ENCODE peak calls at places on chromosomes 16 and 17, in five cellular contexts. O is psoas muscle, A is SK-N-SH, C is A549, W is IMR-90. Y is an unnamed sample.

GRCh38 chr16:48609453-48610023 is 442 bp downstream of the N4BP1 start:
- DNase-seq in O (peak; percentile 87), A (no peak), C (peak; percentile 47), W (peak; percentile 54), Y (peak; percentile 28)

GRCh38 chr16:58493756-58494431 is 6.0 kb upstream of the NDRG4 start:
- DNase-seq in O (no peak), A (no peak), C (no peak), W (no peak), Y (no peak)

GRCh38 chr16:29784901-29785500 is 5.5 kb upstream of the KIF22 start:
- DNase-seq in O (peak; percentile 88), A (no peak), C (peak; percentile 38), W (peak; percentile 22), Y (no peak)

GRCh38 chr16:80197790-80198201 is 343.0 kb upstream of the DYNLRB2 start:
- DNase-seq in O (no peak), A (no peak), C (peak; percentile 87), W (peak; percentile 93), Y (no peak)

GRCh38 chr17:47941998-47942490 is 673 bp downstream of the PNPO start:
- DNase-seq in O (no peak), A (peak; percentile 48), C (no peak), W (no peak), Y (no peak)

GRCh38 chr16:34802848-34803599 is 1343.6 kb downstream of the TP53TG3F start:
- DNase-seq in O (peak; percentile 26), A (peak; percentile 1), C (no peak), W (no peak), Y (no peak)

GRCh38 chr16:68074850-68075249 is 10.3 kb upstream of the NFATC3 start:
- DNase-seq in O (no peak), A (no peak), C (no peak), W (no peak), Y (no peak)

GRCh38 chr16:2838928-2839327 is 8.8 kb downstream of the ZG16B start:
- DNase-seq in O (peak; percentile 75), A (peak; percentile 90), C (peak; percentile 88), W (peak; percentile 89), Y (no peak)

GRCh38 chr17:16033729-16034349 is 34.2 kb downstream of the TTC19 start:
- DNase-seq in O (no peak), A (no peak), C (no peak), W (no peak), Y (no peak)

GRCh38 chr17:51860934-51861561 is 297.5 kb downstream of the CA10 start:
- DNase-seq in O (no peak), A (peak; percentile 50), C (peak; percentile 50), W (no peak), Y (no peak)

GRCh38 chr17:19785854-19786253 is 37.8 kb upstream of the ALDH3A1 start:
- DNase-seq in O (no peak), A (no peak), C (no peak), W (peak; percentile 4), Y (no peak)

GRCh38 chr17:6560496-6560895 is 4.1 kb upstream of the PITPNM3 start:
- DNase-seq in O (no peak), A (no peak), C (no peak), W (no peak), Y (no peak)

GRCh38 chr17:79374087-79374486 is 236.8 kb downstream of the RBFOX3 start:
- DNase-seq in O (no peak), A (no peak), C (no peak), W (no peak), Y (no peak)

GRCh38 chr16:66886914-66887313 is 6.6 kb downstream of the PDP2 start:
- DNase-seq in O (no peak), A (no peak), C (no peak), W (no peak), Y (no peak)

GRCh38 chr17:54967621-54968258 is 714 bp downstream of the COX11 start:
- DNase-seq in O (no peak), A (peak; percentile 37), C (peak; percentile 45), W (peak; percentile 27), Y (no peak)

GRCh38 chr17:32590974-32591373 is 104.2 kb downstream of the CDK5R1 start:
- DNase-seq in O (no peak), A (no peak), C (no peak), W (no peak), Y (no peak)

GRCh38 chr17:76735586-76736348 is 1.4 kb downstream of the SRSF2 start:
- DNase-seq in O (no peak), A (no peak), C (no peak), W (no peak), Y (no peak)

GRCh38 chr17:45705123-45706009 is 78.8 kb upstream of the CRHR1 start:
- DNase-seq in O (no peak), A (no peak), C (peak; percentile 79), W (peak; percentile 42), Y (no peak)

GRCh38 chr17:50220811-50221210 is 19.4 kb upstream of the COL1A1 start:
- DNase-seq in O (no peak), A (no peak), C (no peak), W (no peak), Y (no peak)

GRCh38 chr17:17025621-17026020 is 16.6 kb upstream of the MPRIP start:
- DNase-seq in O (no peak), A (no peak), C (no peak), W (no peak), Y (no peak)

GRCh38 chr17:55348749-55349354 is 72.8 kb downstream of the MMD start:
- DNase-seq in O (peak; percentile 54), A (peak; percentile 57), C (peak; percentile 66), W (peak; percentile 43), Y (no peak)

GRCh38 chr17:17841620-17842025 is 4.8 kb upstream of the SREBF1 start:
- DNase-seq in O (peak; percentile 83), A (no peak), C (no peak), W (no peak), Y (peak; percentile 82)

GRCh38 chr16:82580293-82580900 is 46.4 kb upstream of the CDH13 start:
- DNase-seq in O (peak; percentile 56), A (peak; percentile 22), C (peak; percentile 10), W (no peak), Y (peak; percentile 30)

GRCh38 chr17:4497101-4497824 is 1.4 kb upstream of the SPNS2 start:
- DNase-seq in O (peak; percentile 72), A (no peak), C (no peak), W (peak; percentile 52), Y (no peak)

GRCh38 chr17:5508855-5509254 is 22.5 kb downstream of the MIS12 start:
- DNase-seq in O (no peak), A (no peak), C (peak; percentile 51), W (peak; percentile 79), Y (no peak)

DNA sequence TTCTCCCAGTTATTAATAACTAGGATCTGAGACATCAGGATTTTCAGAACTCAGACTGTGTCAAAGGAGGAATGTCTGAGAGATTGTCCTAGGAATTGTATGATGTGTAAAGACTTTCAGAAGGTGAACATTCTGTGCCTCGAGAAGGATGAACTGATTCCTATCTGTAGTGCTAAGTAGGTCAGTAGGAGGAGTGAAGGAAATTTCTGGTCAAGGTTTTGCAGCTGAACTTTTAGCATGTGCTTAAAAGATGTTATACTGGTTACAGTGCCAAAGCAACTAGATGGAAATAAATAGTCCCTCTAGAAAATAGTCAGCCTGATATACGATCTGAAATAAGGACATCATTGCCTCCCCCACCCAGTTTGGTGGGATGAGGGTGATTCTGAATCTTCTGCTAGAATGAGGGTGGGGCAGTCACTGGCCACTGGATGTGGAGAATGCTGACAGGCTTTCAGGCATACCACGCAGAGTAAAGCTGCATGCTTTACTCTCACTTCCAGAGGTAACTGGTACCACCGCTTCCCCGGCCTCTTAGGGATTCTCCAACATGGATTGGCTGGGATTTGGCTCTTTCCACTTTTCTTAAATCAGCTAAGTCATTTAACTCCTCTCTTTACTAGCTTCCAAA is 57.2 kb upstream of the VPS4A start:
- DNase-seq in O (no peak), A (no peak), C (no peak), W (no peak), Y (peak; percentile 59)
- H3K4me3 ChIP-seq in O (no peak overlapping the region), A (no peak overlapping the region), C (no peak overlapping the region), W (no peak overlapping the region), Y (no peak overlapping the region)

DNA sequence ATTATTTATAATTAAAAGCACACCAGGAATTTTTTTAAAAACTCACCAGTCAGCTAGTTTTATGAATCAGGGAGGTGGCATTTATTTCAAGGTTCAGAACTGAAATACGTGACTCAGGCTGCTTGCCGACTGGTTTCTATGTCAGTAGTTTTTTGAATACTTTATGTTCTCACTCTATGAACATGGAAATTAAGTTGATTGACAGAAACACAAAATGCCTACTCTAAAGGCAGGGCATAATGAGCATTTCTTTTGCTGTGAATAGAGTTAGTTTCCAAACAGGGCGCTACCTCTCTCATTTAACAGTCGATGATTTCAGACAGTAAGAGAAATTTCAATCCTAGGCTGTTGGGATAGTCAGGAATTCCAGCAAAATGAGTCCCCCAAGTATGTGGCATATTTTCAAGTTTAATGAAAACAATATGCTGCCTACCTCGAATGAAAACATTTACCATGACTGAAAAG is 6.7 kb downstream of the HS3ST3B1 start:
- DNase-seq in O (no peak), A (no peak), C (no peak), W (peak; percentile 83), Y (no peak)
- H3K4me3 ChIP-seq in O (no peak overlapping the region), A (peak overlapping the region; percentile 26), C (no peak overlapping the region), W (peak overlapping the region; percentile 40), Y (no peak overlapping the region)

GRCh38 chr17:69502488-69502887 is 88.0 kb downstream of the MAP2K6 start:
- DNase-seq in O (no peak), A (no peak), C (no peak), W (no peak), Y (no peak)

GRCh38 chr17:69503711-69504110 is 89.2 kb downstream of the MAP2K6 start:
- DNase-seq in O (no peak), A (no peak), C (no peak), W (no peak), Y (no peak)

GRCh38 chr17:69505740-69506139 is 91.2 kb downstream of the MAP2K6 start:
- DNase-seq in O (no peak), A (no peak), C (no peak), W (no peak), Y (no peak)

GRCh38 chr17:69508814-69509213 is 94.3 kb downstream of the MAP2K6 start:
- DNase-seq in O (no peak), A (no peak), C (no peak), W (no peak), Y (no peak)

DNA sequence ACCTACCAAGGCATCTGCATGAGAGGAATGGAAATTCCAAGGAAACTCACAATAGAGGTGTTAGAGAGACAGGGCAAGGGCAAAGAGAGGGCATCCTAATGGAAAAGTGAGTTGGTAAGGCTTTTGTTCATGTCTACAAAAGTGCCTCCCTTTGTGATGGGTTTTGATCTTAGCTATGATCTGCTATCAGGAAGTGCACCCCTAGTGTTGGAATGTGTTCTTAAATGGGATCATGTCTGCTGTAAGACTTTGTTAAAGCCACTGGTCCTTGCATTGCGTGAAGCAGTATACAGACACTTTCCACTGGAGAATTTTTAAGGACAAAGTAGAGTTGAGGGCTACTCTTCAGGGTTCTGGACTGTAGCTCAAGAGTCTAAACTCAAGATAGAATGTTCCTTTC is 92.0 kb downstream of the MAP2K6 start:
- DNase-seq in O (no peak), A (no peak), C (peak; percentile 56), W (no peak), Y (no peak)
- H3K4me3 ChIP-seq in O (no peak overlapping the region), A (no peak overlapping the region), C (no peak overlapping the region), W (no peak overlapping the region), Y (no peak overlapping the region)

DNA sequence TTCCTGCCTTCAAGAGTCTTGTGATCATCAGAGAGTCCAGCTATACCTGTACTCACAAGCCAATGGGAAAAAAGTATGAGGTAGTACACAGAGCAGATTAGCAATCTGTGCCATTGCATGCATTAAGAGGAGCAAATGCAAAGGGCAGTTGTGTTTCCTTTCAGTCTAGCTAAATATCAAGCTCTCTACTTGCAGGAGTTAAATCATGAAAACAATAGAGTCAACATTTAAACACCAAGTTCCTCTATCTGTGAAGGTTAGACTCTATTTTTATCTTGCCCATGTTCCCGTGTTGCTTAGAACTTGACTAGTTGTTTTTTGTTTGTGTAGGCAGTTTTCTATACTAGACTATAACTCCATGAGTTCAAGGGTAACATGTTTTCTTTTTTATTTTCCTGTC is 4.7 kb upstream of the FAM20A start:
- DNase-seq in O (no peak), A (no peak), C (no peak), W (no peak), Y (no peak)
- H3K4me3 ChIP-seq in O (no peak overlapping the region), A (no peak overlapping the region), C (no peak overlapping the region), W (no peak overlapping the region), Y (no peak overlapping the region)

Y was measured in LNCaP clone FGC.